ENCODE peak calls at places on chromosomes 4 and X, in five cellular contexts. One of them, this sample, is unnamed.
A peak's percentile ranks its signal among the peaks of the same experiment; 100 is the strongest.

GRCh38 chr4:161816958-161817357 is 346.8 kb downstream of the FSTL5 start:
- DNase-seq in IMR-90: no peak
- DNase-seq in ureter: no peak
- DNase-seq in Kasumi-1: no peak
- DNase-seq in sciatic nerve: no peak
- DNase-seq in this sample: no peak

GRCh38 chr4:77662396-77662795 is 56.8 kb downstream of the CXCL13 start:
- DNase-seq in sciatic nerve: no peak
- DNase-seq in IMR-90: no peak
- DNase-seq in ureter: no peak
- DNase-seq in Kasumi-1: no peak
- DNase-seq in this sample: no peak

GRCh38 chr4:133148690-133149363 is at the start of gene PCDH10:
- DNase-seq in ureter: peak; percentile 93
- DNase-seq in IMR-90: peak; percentile 87
- DNase-seq in Kasumi-1: peak; percentile 72
- DNase-seq in sciatic nerve: peak; percentile 94
- DNase-seq in this sample: peak; percentile 87

GRCh38 chr4:58600290-58600689 is 1490.1 kb upstream of the IGFBP7 start:
- DNase-seq in sciatic nerve: no peak
- DNase-seq in IMR-90: no peak
- DNase-seq in Kasumi-1: no peak
- DNase-seq in ureter: no peak
- DNase-seq in this sample: no peak

GRCh38 chrX:14673764-14674163 is 144.4 kb downstream of the GLRA2 start:
- DNase-seq in Kasumi-1: no peak
- DNase-seq in ureter: peak; percentile 46
- DNase-seq in IMR-90: peak; percentile 91
- DNase-seq in sciatic nerve: no peak
- DNase-seq in this sample: peak; percentile 10

GRCh38 chrX:42680651-42681050 is 97.3 kb downstream of the PPP1R2C start:
- DNase-seq in sciatic nerve: no peak
- DNase-seq in ureter: no peak
- DNase-seq in Kasumi-1: no peak
- DNase-seq in IMR-90: no peak
- DNase-seq in this sample: peak; percentile 3

GRCh38 chr4:92304073-92304472 is 307 bp downstream of the GRID2 start:
- DNase-seq in IMR-90: no peak
- DNase-seq in ureter: no peak
- DNase-seq in sciatic nerve: no peak
- DNase-seq in Kasumi-1: no peak
- DNase-seq in this sample: no peak

GRCh38 chr4:4327652-4328121 is 37.6 kb downstream of the ZBTB49 start:
- DNase-seq in ureter: no peak
- DNase-seq in sciatic nerve: peak; percentile 55
- DNase-seq in IMR-90: no peak
- DNase-seq in Kasumi-1: no peak
- DNase-seq in this sample: no peak

GRCh38 chr4:37561803-37562207 is 124.4 kb downstream of the RELL1 start:
- DNase-seq in IMR-90: peak; percentile 80
- DNase-seq in Kasumi-1: no peak
- DNase-seq in ureter: no peak
- DNase-seq in sciatic nerve: no peak
- DNase-seq in this sample: peak; percentile 77

GRCh38 chrX:24395775-24396174 is 35.3 kb downstream of the SUPT20HL1 start:
- DNase-seq in Kasumi-1: peak; percentile 58
- DNase-seq in ureter: peak; percentile 67
- DNase-seq in sciatic nerve: no peak
- DNase-seq in IMR-90: peak; percentile 82
- DNase-seq in this sample: peak; percentile 20

GRCh38 chr4:17511041-17511949 is 595 bp downstream of the QDPR start:
- DNase-seq in sciatic nerve: peak; percentile 79
- DNase-seq in Kasumi-1: peak; percentile 46
- DNase-seq in ureter: peak; percentile 72
- DNase-seq in IMR-90: peak; percentile 33
- DNase-seq in this sample: no peak

GRCh38 chr4:52051615-52052474 is 741 bp downstream of the SPATA18 start:
- DNase-seq in sciatic nerve: peak; percentile 76
- DNase-seq in ureter: peak; percentile 81
- DNase-seq in IMR-90: peak; percentile 89
- DNase-seq in Kasumi-1: no peak
- DNase-seq in this sample: peak; percentile 69

GRCh38 chrX:68807818-68808217 is 21.0 kb upstream of the EFNB1 start:
- DNase-seq in ureter: no peak
- DNase-seq in IMR-90: no peak
- DNase-seq in sciatic nerve: no peak
- DNase-seq in Kasumi-1: peak; percentile 20
- DNase-seq in this sample: no peak

GRCh38 chr4:173436149-173436579 is 37.2 kb upstream of the SCRG1 start:
- DNase-seq in ureter: no peak
- DNase-seq in Kasumi-1: no peak
- DNase-seq in sciatic nerve: no peak
- DNase-seq in IMR-90: peak; percentile 67
- DNase-seq in this sample: no peak

GRCh38 chr4:41535911-41536361 is 2.0 kb upstream of the LIMCH1 start:
- DNase-seq in sciatic nerve: no peak
- DNase-seq in Kasumi-1: no peak
- DNase-seq in ureter: no peak
- DNase-seq in IMR-90: no peak
- DNase-seq in this sample: peak; percentile 71

GRCh38 chr4:102642571-102643298 is 118.0 kb downstream of the MANBA start:
- DNase-seq in ureter: no peak
- DNase-seq in IMR-90: peak; percentile 46
- DNase-seq in Kasumi-1: no peak
- DNase-seq in sciatic nerve: no peak
- DNase-seq in this sample: no peak